ENCODE peak calls at places on chromosome 12, in four cellular contexts. E is uterus, R is sigmoid colon, V is H54. M is an unnamed sample.
A peak's percentile ranks its signal among the peaks of the same experiment; 100 is the strongest.

GRCh38 chr12:54384591-54385041 is at the start of gene ZNF385A:
- DNase-seq in E (no peak), R (no peak), V (no peak), M (no peak)

GRCh38 chr12:84723988-84724387 is 188.6 kb downstream of the SLC6A15 start:
- DNase-seq in E (no peak), R (no peak), V (no peak), M (no peak)

GRCh38 chr12:116502141-116502725 is 56.9 kb upstream of the MAP1LC3B2 start:
- DNase-seq in E (no peak), R (no peak), V (no peak), M (no peak)

GRCh38 chr12:1529862-1530591 is 64.4 kb downstream of the FBXL14 start:
- DNase-seq in E (no peak), R (peak; percentile 57), V (no peak), M (no peak)

GRCh38 chr12:92715625-92716024 is 12.8 kb downstream of the PLEKHG7 start:
- DNase-seq in E (no peak), R (no peak), V (no peak), M (no peak)

GRCh38 chr12:100643246-100643645 is 69.8 kb downstream of the GAS2L3 start:
- DNase-seq in E (no peak), R (no peak), V (no peak), M (no peak)

GRCh38 chr12:31387466-31387865 is 61.5 kb upstream of the SINHCAF start:
- DNase-seq in E (no peak), R (no peak), V (no peak), M (no peak)

GRCh38 chr12:10801727-10802126 is 700 bp downstream of the TAS2R7 start:
- DNase-seq in E (no peak), R (no peak), V (no peak), M (no peak)

GRCh38 chr12:3841783-3842182 is 31.4 kb downstream of the PARP11 start:
- DNase-seq in E (no peak), R (no peak), V (no peak), M (no peak)

GRCh38 chr12:131836193-131836592 is 8.0 kb downstream of the MMP17 start:
- DNase-seq in E (no peak), R (no peak), V (no peak), M (no peak)

GRCh38 chr12:57248934-57249742 is 1.8 kb downstream of the STAC3 start:
- DNase-seq in E (no peak), R (no peak), V (no peak), M (no peak)

GRCh38 chr12:52645120-52645761 is 6.8 kb downstream of the KRT2 start:
- DNase-seq in E (no peak), R (no peak), V (no peak), M (no peak)

GRCh38 chr12:98399532-98399931 is 115.9 kb upstream of the TMPO start:
- DNase-seq in E (no peak), R (no peak), V (peak; percentile 44), M (no peak)

GRCh38 chr12:53102883-53103807 is at the start of gene SOAT2:
- DNase-seq in E (no peak), R (peak; percentile 58), V (no peak), M (no peak)

GRCh38 chr12:93376436-93377251 is 1.1 kb upstream of the NUDT4 start:
- DNase-seq in E (peak; percentile 26), R (no peak), V (no peak), M (no peak)

GRCh38 chr12:27511031-27511722 is 12.8 kb upstream of the PPFIBP1 start:
- DNase-seq in E (no peak), R (no peak), V (no peak), M (no peak)

GRCh38 chr12:6059860-6060565 is 64.5 kb downstream of the VWF start:
- DNase-seq in E (no peak), R (no peak), V (no peak), M (no peak)

GRCh38 chr12:106248177-106248848 is 493 bp upstream of the CKAP4 start:
- DNase-seq in E (peak; percentile 71), R (peak; percentile 85), V (peak; percentile 74), M (peak; percentile 83)

GRCh38 chr12:68630050-68630449 is 19.4 kb downstream of the RAP1B start:
- DNase-seq in E (no peak), R (no peak), V (no peak), M (no peak)

GRCh38 chr12:49017764-49018281 is 753 bp downstream of the PRKAG1 start:
- DNase-seq in E (peak; percentile 19), R (peak; percentile 70), V (no peak), M (no peak)
- TF ChIP-seq POLR2A in E (no peak), R (no peak), V (no peak), M (no peak)

DNA sequence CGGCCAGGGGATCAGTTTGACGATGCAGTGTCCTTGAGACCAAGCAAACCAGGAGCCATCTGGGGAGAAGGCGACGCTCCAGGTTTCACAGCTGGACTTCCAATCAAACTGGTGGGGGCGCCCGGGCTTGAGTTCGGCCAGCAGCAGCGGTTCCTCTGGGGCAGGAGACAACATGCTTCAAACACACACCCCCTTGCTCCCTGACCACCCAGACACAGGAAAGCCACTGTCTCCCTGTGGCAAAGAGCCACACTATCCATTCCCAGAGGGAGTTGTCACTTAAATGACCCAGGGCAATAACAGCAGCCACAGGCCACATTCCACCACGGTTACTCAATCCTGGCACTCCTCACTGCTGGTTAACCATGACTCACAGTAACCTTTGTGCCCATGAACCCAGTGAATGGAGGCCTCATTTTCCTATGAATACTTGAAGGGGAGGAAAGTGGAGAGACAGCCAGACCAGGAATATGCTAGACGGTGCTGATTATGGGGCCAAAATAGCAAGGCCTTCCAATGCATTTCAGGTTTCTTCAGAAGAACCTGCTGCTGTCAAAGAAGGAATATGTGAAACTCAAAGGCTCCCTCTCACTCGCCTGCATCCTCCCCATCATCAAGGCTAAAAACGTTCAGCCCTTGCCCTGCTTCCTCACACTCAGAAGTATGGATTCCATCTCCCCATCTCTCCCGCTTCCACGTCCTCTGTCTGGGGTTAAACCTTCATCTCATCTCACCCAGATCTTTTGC is 8.5 kb downstream of the WSB2 start:
- DNase-seq in E (peak; percentile 60), R (peak; percentile 88), V (peak; percentile 84), M (peak; percentile 86)
- TF ChIP-seq POLR2A in E (no peak), R (no peak), V (no peak), M (peak; percentile 30)

GRCh38 chr12:2795291-2796186 is 769 bp downstream of the FKBP4 start:
- DNase-seq in E (peak; percentile 76), R (peak; percentile 91), V (peak; percentile 81), M (peak; percentile 86)
- TF ChIP-seq POLR2A in E (peak; percentile 61), R (no peak), V (peak; percentile 64), M (peak; percentile 35)

GRCh38 chr12:121803861-121804416 is at the start of gene SETD1B:
- DNase-seq in E (peak; percentile 62), R (peak; percentile 85), V (peak; percentile 49), M (peak; percentile 74)
- TF ChIP-seq POLR2A in E (peak; percentile 36), R (no peak), V (peak; percentile 55), M (peak; percentile 10)

GRCh38 chr12:89353823-89354629 is 1.7 kb upstream of the DUSP6 start:
- DNase-seq in E (peak; percentile 65), R (peak; percentile 87), V (peak; percentile 59), M (peak; percentile 91)
- TF ChIP-seq POLR2A in E (peak; percentile 27), R (no peak), V (peak; percentile 15), M (peak; percentile 84)

GRCh38 chr12:22361785-22362184 is 27.3 kb upstream of the ST8SIA1 start:
- DNase-seq in E (no peak), R (no peak), V (no peak), M (no peak)

GRCh38 chr12:22356231-22356630 is 21.7 kb upstream of the ST8SIA1 start:
- DNase-seq in E (no peak), R (no peak), V (no peak), M (no peak)

GRCh38 chr12:22355011-22355580 is 20.6 kb upstream of the ST8SIA1 start:
- DNase-seq in E (no peak), R (no peak), V (no peak), M (no peak)

GRCh38 chr12:22357531-22357930 is 23.0 kb upstream of the ST8SIA1 start:
- DNase-seq in E (no peak), R (no peak), V (no peak), M (no peak)

DNA sequence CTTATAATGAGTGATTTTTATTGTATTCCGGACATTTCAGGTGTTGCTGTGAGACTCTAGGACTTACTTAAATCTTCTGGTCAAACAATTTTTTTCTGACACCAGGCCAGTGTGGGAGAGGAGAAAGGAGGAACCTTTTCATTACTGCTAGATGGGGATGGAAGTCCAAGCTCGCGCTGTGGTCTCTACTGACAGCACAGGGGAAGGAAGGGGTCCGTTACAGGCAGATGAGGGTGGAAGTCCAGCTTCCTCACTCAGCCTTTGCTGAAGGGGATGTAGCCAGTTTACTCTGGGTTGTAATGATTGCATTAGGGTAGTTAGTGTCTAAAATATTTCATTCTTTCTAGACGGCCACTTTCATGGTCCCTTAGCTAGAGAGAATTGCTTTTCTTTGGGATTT is 26.3 kb upstream of the ST8SIA1 start:
- DNase-seq in E (no peak), R (no peak), V (no peak), M (no peak)
- TF ChIP-seq POLR2A in E (no peak), R (no peak), V (no peak), M (no peak)

DNA sequence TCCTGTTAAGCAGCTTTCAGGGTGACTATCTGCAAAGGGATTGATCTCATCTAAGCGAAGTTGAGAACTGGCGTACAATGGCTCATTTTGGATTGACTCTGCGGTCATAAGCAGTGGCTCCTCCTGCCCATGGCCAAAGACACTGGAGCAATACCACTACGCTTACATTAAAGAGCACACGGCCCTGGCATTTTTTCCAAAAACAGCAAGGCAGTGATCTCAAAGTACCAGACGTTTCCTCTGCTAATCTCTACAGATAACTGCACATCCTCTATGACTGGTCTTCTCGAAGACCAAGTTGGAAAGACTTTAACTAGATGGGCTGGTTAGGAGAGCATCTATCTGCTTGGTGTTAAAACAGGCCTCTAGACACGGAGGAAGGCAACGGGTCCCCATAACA is 2.7 kb downstream of the PITPNM2 start:
- DNase-seq in E (no peak), R (no peak), V (no peak), M (no peak)
- TF ChIP-seq POLR2A in E (no peak), R (no peak), V (no peak), M (no peak)

GRCh38 chr12:32828552-32828951 is 68.0 kb downstream of the PKP2 start:
- DNase-seq in E (no peak), R (no peak), V (no peak), M (no peak)
- TF ChIP-seq POLR2A in E (no peak), R (no peak), V (no peak), M (no peak)

DNA sequence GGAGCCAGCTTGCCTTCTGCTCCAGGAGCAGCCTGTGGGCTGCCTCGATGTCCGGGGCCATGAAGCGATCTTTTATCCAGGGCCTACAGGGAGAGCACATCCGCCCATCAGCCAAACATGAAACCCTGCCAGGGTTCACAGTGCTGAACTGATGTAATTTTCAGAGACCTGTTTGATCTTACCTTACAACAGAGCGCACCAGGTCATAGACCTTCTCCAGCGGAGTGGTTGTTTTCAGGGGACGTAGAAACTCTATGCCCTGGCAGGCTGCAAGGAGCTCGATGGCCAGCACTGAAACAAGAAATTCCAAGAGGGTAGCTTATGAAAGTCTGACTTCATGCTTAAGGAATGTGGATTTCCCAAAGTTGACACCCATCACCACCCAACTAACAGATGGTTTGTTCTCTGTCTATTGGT is 19.7 kb downstream of the HAL start:
- DNase-seq in E (no peak), R (no peak), V (no peak), M (peak; percentile 51)
- TF ChIP-seq POLR2A in E (no peak), R (no peak), V (no peak), M (no peak)

GRCh38 chr12:88141774-88142609 is at the start of the genes CEP290 and TMTC3:
- DNase-seq in E (peak; percentile 96), R (peak; percentile 97), V (peak; percentile 71), M (peak; percentile 94)
- TF ChIP-seq POLR2A in E (peak; percentile 68), R (peak; percentile 66), V (peak; percentile 76), M (peak; percentile 49)